ENCODE peak calls at places on chromosomes 7 and 10, in ten cellular contexts. One of them, this sample, is unnamed.

GRCh38 chr7:82413237-82413636 is 30.3 kb downstream of the CACNA2D1 start:
- DNase-seq in mesothelial cell of epicardium: no peak
- DNase-seq in astrocyte of the cerebellum: peak; percentile 33
- DNase-seq in PC-3: no peak
- DNase-seq in IMR-90: no peak
- DNase-seq in esophagus squamous epithelium: no peak
- DNase-seq in fibroblast of villous mesenchyme: no peak
- DNase-seq in AG09319: no peak
- DNase-seq in AG10803: peak; percentile 20
- DNase-seq in AG09309: no peak
- DNase-seq in this sample: no peak

GRCh38 chr7:75878312-75878768 is 494 bp upstream of the RHBDD2 start:
- DNase-seq in astrocyte of the cerebellum: no peak
- DNase-seq in mesothelial cell of epicardium: no peak
- DNase-seq in AG09319: no peak
- DNase-seq in esophagus squamous epithelium: no peak
- DNase-seq in fibroblast of villous mesenchyme: no peak
- DNase-seq in PC-3: no peak
- DNase-seq in AG10803: no peak
- DNase-seq in IMR-90: no peak
- DNase-seq in AG09309: no peak
- DNase-seq in this sample: no peak

GRCh38 chr7:46754135-46754730 is 827.7 kb downstream of the TNS3 start:
- DNase-seq in AG09319: no peak
- DNase-seq in AG10803: peak; percentile 76
- DNase-seq in esophagus squamous epithelium: no peak
- DNase-seq in astrocyte of the cerebellum: peak; percentile 77
- DNase-seq in PC-3: peak; percentile 85
- DNase-seq in IMR-90: peak; percentile 57
- DNase-seq in AG09309: peak; percentile 63
- DNase-seq in fibroblast of villous mesenchyme: peak; percentile 55
- DNase-seq in mesothelial cell of epicardium: no peak
- DNase-seq in this sample: no peak

GRCh38 chr10:77496941-77497420 is 140.6 kb downstream of the KCNMA1 start:
- DNase-seq in esophagus squamous epithelium: no peak
- DNase-seq in AG09309: no peak
- DNase-seq in astrocyte of the cerebellum: no peak
- DNase-seq in PC-3: no peak
- DNase-seq in AG10803: no peak
- DNase-seq in fibroblast of villous mesenchyme: no peak
- DNase-seq in IMR-90: peak; percentile 63
- DNase-seq in AG09319: no peak
- DNase-seq in mesothelial cell of epicardium: no peak
- DNase-seq in this sample: no peak

GRCh38 chr10:92181575-92181974 is 109.3 kb downstream of the CPEB3 start:
- DNase-seq in AG09319: no peak
- DNase-seq in PC-3: peak; percentile 9
- DNase-seq in AG10803: no peak
- DNase-seq in IMR-90: no peak
- DNase-seq in mesothelial cell of epicardium: no peak
- DNase-seq in esophagus squamous epithelium: no peak
- DNase-seq in astrocyte of the cerebellum: no peak
- DNase-seq in AG09309: no peak
- DNase-seq in fibroblast of villous mesenchyme: peak; percentile 40
- DNase-seq in this sample: no peak

GRCh38 chr10:82609845-82610244 is 734.9 kb downstream of the NRG3 start:
- DNase-seq in AG09319: no peak
- DNase-seq in AG10803: no peak
- DNase-seq in esophagus squamous epithelium: no peak
- DNase-seq in AG09309: no peak
- DNase-seq in astrocyte of the cerebellum: no peak
- DNase-seq in mesothelial cell of epicardium: no peak
- DNase-seq in PC-3: no peak
- DNase-seq in fibroblast of villous mesenchyme: no peak
- DNase-seq in IMR-90: no peak
- DNase-seq in this sample: no peak

GRCh38 chr10:43225787-43226153 is 41.1 kb downstream of the RASGEF1A start:
- DNase-seq in mesothelial cell of epicardium: no peak
- DNase-seq in fibroblast of villous mesenchyme: no peak
- DNase-seq in AG10803: no peak
- DNase-seq in AG09319: no peak
- DNase-seq in IMR-90: no peak
- DNase-seq in AG09309: no peak
- DNase-seq in PC-3: peak; percentile 27
- DNase-seq in esophagus squamous epithelium: no peak
- DNase-seq in astrocyte of the cerebellum: no peak
- DNase-seq in this sample: no peak

GRCh38 chr7:94289071-94289470 is 105.6 kb upstream of the COL1A2 start:
- DNase-seq in PC-3: peak; percentile 85
- DNase-seq in esophagus squamous epithelium: no peak
- DNase-seq in astrocyte of the cerebellum: peak; percentile 87
- DNase-seq in IMR-90: peak; percentile 91
- DNase-seq in AG10803: peak; percentile 90
- DNase-seq in AG09319: peak; percentile 74
- DNase-seq in fibroblast of villous mesenchyme: peak; percentile 91
- DNase-seq in mesothelial cell of epicardium: peak; percentile 31
- DNase-seq in AG09309: peak; percentile 73
- DNase-seq in this sample: peak; percentile 64

GRCh38 chr10:126908225-126908624 is 3.0 kb downstream of the DOCK1 start:
- DNase-seq in AG09319: no peak
- DNase-seq in AG10803: no peak
- DNase-seq in esophagus squamous epithelium: no peak
- DNase-seq in astrocyte of the cerebellum: no peak
- DNase-seq in AG09309: no peak
- DNase-seq in mesothelial cell of epicardium: no peak
- DNase-seq in fibroblast of villous mesenchyme: peak; percentile 35
- DNase-seq in IMR-90: no peak
- DNase-seq in PC-3: no peak
- DNase-seq in this sample: no peak

GRCh38 chr7:4849390-4849789 is 12.4 kb downstream of the PAPOLB start:
- DNase-seq in AG10803: peak; percentile 30
- DNase-seq in AG09309: no peak
- DNase-seq in IMR-90: peak; percentile 26
- DNase-seq in mesothelial cell of epicardium: no peak
- DNase-seq in PC-3: peak; percentile 57
- DNase-seq in fibroblast of villous mesenchyme: peak; percentile 70
- DNase-seq in esophagus squamous epithelium: no peak
- DNase-seq in astrocyte of the cerebellum: no peak
- DNase-seq in AG09319: no peak
- DNase-seq in this sample: peak; percentile 55

GRCh38 chr7:143129051-143129450 is 2.8 kb upstream of the PIP start:
- DNase-seq in esophagus squamous epithelium: no peak
- DNase-seq in AG09319: no peak
- DNase-seq in astrocyte of the cerebellum: no peak
- DNase-seq in fibroblast of villous mesenchyme: no peak
- DNase-seq in AG09309: no peak
- DNase-seq in AG10803: no peak
- DNase-seq in IMR-90: no peak
- DNase-seq in mesothelial cell of epicardium: no peak
- DNase-seq in PC-3: no peak
- DNase-seq in this sample: no peak

GRCh38 chr10:86346169-86346793 is 20.3 kb downstream of the GRID1 start:
- DNase-seq in AG09319: no peak
- DNase-seq in esophagus squamous epithelium: no peak
- DNase-seq in AG10803: no peak
- DNase-seq in IMR-90: no peak
- DNase-seq in mesothelial cell of epicardium: no peak
- DNase-seq in AG09309: no peak
- DNase-seq in PC-3: no peak
- DNase-seq in astrocyte of the cerebellum: no peak
- DNase-seq in fibroblast of villous mesenchyme: no peak
- DNase-seq in this sample: no peak

GRCh38 chr7:50342616-50343114 is 38.1 kb downstream of the IKZF1 start:
- DNase-seq in AG09319: no peak
- DNase-seq in AG09309: no peak
- DNase-seq in PC-3: no peak
- DNase-seq in AG10803: no peak
- DNase-seq in mesothelial cell of epicardium: no peak
- DNase-seq in fibroblast of villous mesenchyme: no peak
- DNase-seq in IMR-90: no peak
- DNase-seq in astrocyte of the cerebellum: no peak
- DNase-seq in esophagus squamous epithelium: no peak
- DNase-seq in this sample: no peak

GRCh38 chr7:39480901-39481300 is 85.3 kb upstream of the YAE1 start:
- DNase-seq in fibroblast of villous mesenchyme: no peak
- DNase-seq in AG10803: no peak
- DNase-seq in AG09309: no peak
- DNase-seq in esophagus squamous epithelium: no peak
- DNase-seq in mesothelial cell of epicardium: no peak
- DNase-seq in AG09319: no peak
- DNase-seq in astrocyte of the cerebellum: no peak
- DNase-seq in PC-3: no peak
- DNase-seq in IMR-90: no peak
- DNase-seq in this sample: no peak

GRCh38 chr10:129713659-129714265 is 246.7 kb downstream of the MGMT start:
- DNase-seq in esophagus squamous epithelium: no peak
- DNase-seq in AG09309: no peak
- DNase-seq in AG10803: no peak
- DNase-seq in mesothelial cell of epicardium: no peak
- DNase-seq in fibroblast of villous mesenchyme: no peak
- DNase-seq in AG09319: no peak
- DNase-seq in IMR-90: no peak
- DNase-seq in astrocyte of the cerebellum: no peak
- DNase-seq in PC-3: no peak
- DNase-seq in this sample: no peak

DNA sequence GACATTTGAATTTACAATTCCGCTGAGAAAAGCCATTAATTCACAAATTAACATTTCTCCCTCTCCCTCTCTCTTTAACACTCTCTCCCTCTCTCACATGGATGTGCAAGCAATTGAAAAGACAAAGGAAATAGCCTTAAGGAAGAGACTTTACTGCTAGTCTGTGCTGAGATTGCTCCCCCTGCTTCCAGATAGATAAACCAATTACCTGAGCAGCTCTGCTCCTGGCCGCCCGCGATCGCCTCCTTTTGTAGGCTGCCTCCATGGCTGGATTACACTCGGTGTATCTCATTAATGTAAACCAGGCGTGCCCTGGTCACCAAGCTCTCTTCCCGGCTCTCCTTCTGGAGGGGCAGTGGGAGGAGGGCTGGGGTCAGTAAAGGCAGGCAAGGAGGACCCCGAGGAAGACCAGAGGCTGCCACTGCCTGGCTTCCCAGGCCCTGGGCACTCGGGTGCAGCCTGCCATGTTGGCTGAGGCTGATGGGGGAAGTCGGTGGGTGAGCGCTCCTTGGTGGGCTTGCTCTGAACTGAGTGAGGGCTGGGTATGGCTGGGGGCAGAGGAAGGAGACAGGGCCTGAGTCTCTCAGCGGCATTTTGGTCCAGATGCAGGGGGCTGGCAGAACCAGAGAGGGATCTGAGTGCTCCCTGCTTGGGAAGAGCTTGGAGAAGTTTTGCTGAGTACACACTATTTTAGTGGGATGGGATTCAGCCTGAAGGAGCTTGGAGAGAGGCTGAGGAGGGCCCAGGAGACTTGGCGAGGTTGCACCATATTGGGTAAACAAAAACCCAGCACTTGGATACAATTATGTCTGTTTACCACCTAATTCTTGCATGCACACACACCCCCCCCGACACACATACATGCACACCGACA is 42.9 kb downstream of the PAX2 start:
- DNase-seq in esophagus squamous epithelium: no peak
- DNase-seq in IMR-90: no peak
- DNase-seq in astrocyte of the cerebellum: no peak
- DNase-seq in AG09309: no peak
- DNase-seq in AG10803: no peak
- DNase-seq in PC-3: no peak
- DNase-seq in AG09319: no peak
- DNase-seq in fibroblast of villous mesenchyme: no peak
- DNase-seq in mesothelial cell of epicardium: no peak
- DNase-seq in this sample: no peak
- TF ChIP-seq CTCF in esophagus squamous epithelium: no peak
- TF ChIP-seq CTCF in IMR-90: no peak
- TF ChIP-seq CTCF in astrocyte of the cerebellum: no peak
- TF ChIP-seq CTCF in AG09309: no peak
- TF ChIP-seq CTCF in AG10803: no peak
- TF ChIP-seq CTCF in PC-3: no peak
- TF ChIP-seq CTCF in AG09319: no peak
- TF ChIP-seq CTCF in fibroblast of villous mesenchyme: no peak
- TF ChIP-seq CTCF in mesothelial cell of epicardium: no peak
- TF ChIP-seq CTCF in this sample: no peak

GRCh38 chr7:158525648-158526484 is 61.8 kb downstream of the PTPRN2 start:
- DNase-seq in PC-3: no peak
- DNase-seq in AG10803: no peak
- DNase-seq in esophagus squamous epithelium: no peak
- DNase-seq in AG09309: no peak
- DNase-seq in IMR-90: no peak
- DNase-seq in mesothelial cell of epicardium: no peak
- DNase-seq in astrocyte of the cerebellum: no peak
- DNase-seq in fibroblast of villous mesenchyme: no peak
- DNase-seq in AG09319: no peak
- DNase-seq in this sample: no peak
- TF ChIP-seq CTCF in PC-3: no peak
- TF ChIP-seq CTCF in AG10803: no peak
- TF ChIP-seq CTCF in esophagus squamous epithelium: no peak
- TF ChIP-seq CTCF in AG09309: no peak
- TF ChIP-seq CTCF in IMR-90: no peak
- TF ChIP-seq CTCF in mesothelial cell of epicardium: no peak
- TF ChIP-seq CTCF in astrocyte of the cerebellum: no peak
- TF ChIP-seq CTCF in fibroblast of villous mesenchyme: no peak
- TF ChIP-seq CTCF in AG09319: no peak
- TF ChIP-seq CTCF in this sample: no peak

DNA sequence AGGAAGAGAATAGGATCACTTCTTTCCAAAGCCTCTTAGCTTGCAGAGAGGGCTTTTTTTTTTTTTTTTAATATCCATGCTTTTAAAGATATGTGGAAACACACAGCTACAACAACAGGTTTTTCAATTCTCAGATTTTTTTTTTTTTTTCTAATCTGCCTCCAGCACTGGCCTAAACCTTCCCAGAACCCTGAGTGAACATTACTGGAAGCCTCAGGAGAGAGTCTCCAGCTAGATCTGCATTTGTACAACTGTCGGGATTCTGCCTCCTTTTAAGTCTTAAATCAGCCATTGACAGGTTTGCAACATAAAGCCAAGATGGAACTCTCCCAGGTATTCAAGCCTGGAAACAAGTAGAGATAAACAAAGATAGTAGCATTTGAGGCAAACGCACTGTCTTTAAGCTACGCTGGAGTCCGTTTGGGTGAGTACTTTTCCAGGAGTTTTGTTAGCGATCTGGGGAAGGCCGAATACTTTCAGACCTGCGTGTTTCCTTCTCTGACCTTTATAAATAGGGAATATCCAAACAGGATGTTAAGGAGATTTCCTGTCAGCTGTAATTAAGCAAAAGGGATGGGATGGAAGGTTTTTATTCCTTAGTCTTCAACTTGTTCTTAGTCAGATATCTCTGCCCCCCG is 317.1 kb upstream of the FZD8 start:
- DNase-seq in PC-3: no peak
- DNase-seq in fibroblast of villous mesenchyme: peak; percentile 73
- DNase-seq in IMR-90: peak; percentile 46
- DNase-seq in astrocyte of the cerebellum: no peak
- DNase-seq in esophagus squamous epithelium: no peak
- DNase-seq in AG09309: no peak
- DNase-seq in mesothelial cell of epicardium: no peak
- DNase-seq in AG10803: no peak
- DNase-seq in AG09319: no peak
- DNase-seq in this sample: no peak
- TF ChIP-seq CTCF in PC-3: no peak
- TF ChIP-seq CTCF in fibroblast of villous mesenchyme: no peak
- TF ChIP-seq CTCF in IMR-90: no peak
- TF ChIP-seq CTCF in astrocyte of the cerebellum: no peak
- TF ChIP-seq CTCF in esophagus squamous epithelium: no peak
- TF ChIP-seq CTCF in AG09309: no peak
- TF ChIP-seq CTCF in mesothelial cell of epicardium: no peak
- TF ChIP-seq CTCF in AG10803: no peak
- TF ChIP-seq CTCF in AG09319: no peak
- TF ChIP-seq CTCF in this sample: no peak

GRCh38 chr10:62048919-62049636 is 147.6 kb downstream of the ARID5B start:
- DNase-seq in fibroblast of villous mesenchyme: peak; percentile 99
- DNase-seq in AG10803: peak; percentile 99
- DNase-seq in IMR-90: peak; percentile 99
- DNase-seq in AG09319: peak; percentile 97
- DNase-seq in AG09309: peak; percentile 93
- DNase-seq in astrocyte of the cerebellum: peak; percentile 78
- DNase-seq in PC-3: peak; percentile 100
- DNase-seq in mesothelial cell of epicardium: peak; percentile 35
- DNase-seq in esophagus squamous epithelium: peak; percentile 25
- DNase-seq in this sample: peak; percentile 70
- TF ChIP-seq CTCF in fibroblast of villous mesenchyme: no peak
- TF ChIP-seq CTCF in AG10803: no peak
- TF ChIP-seq CTCF in IMR-90: no peak
- TF ChIP-seq CTCF in AG09319: no peak
- TF ChIP-seq CTCF in AG09309: no peak
- TF ChIP-seq CTCF in astrocyte of the cerebellum: no peak
- TF ChIP-seq CTCF in PC-3: no peak
- TF ChIP-seq CTCF in mesothelial cell of epicardium: no peak
- TF ChIP-seq CTCF in esophagus squamous epithelium: no peak
- TF ChIP-seq CTCF in this sample: no peak

This sample was measured in Calu3.